ENCODE peak calls at places on chromosome 10, in seven cellular contexts. Q, J, C, H, N, Z and X are unnamed samples.

GRCh38 chr10:71314028-71314693 is 4.9 kb upstream of the SLC29A3 start:
- DNase-seq in Q (peak), J (peak), C (peak), H (peak), N (no peak), Z (peak), X (no peak)

GRCh38 chr10:110903280-110904278 is 15.4 kb downstream of the BBIP1 start:
- DNase-seq in Q (no peak), J (peak), C (no peak), H (no peak), N (no peak), Z (no peak), X (no peak)

GRCh38 chr10:6579193-6579903 is 728 bp downstream of the PRKCQ start:
- DNase-seq in Q (no peak), J (no peak), C (no peak), H (no peak), N (no peak), Z (peak), X (no peak)

GRCh38 chr10:31197886-31198285 is 121.1 kb upstream of the ZEB1 start:
- DNase-seq in Q (no peak), J (peak), C (no peak), H (no peak), N (no peak), Z (no peak), X (no peak)

GRCh38 chr10:93074137-93074596 is 474 bp downstream of the CYP26A1 start:
- DNase-seq in Q (no peak), J (no peak), C (no peak), H (no peak), N (no peak), Z (no peak), X (no peak)

GRCh38 chr10:120685136-120685535 is 166.0 kb upstream of the WDR11 start:
- DNase-seq in Q (no peak), J (no peak), C (no peak), H (no peak), N (no peak), Z (no peak), X (no peak)

GRCh38 chr10:131354380-131354779 is 42.9 kb upstream of the TCERG1L start:
- DNase-seq in Q (no peak), J (peak), C (no peak), H (no peak), N (no peak), Z (no peak), X (no peak)

GRCh38 chr10:48462482-48463020 is 142.3 kb downstream of the ARHGAP22 start:
- DNase-seq in Q (no peak), J (no peak), C (no peak), H (no peak), N (no peak), Z (no peak), X (no peak)

GRCh38 chr10:93462881-93463280 is 19.3 kb downstream of the MYOF start:
- DNase-seq in Q (no peak), J (peak), C (peak), H (no peak), N (no peak), Z (peak), X (no peak)

GRCh38 chr10:78604721-78605120 is 464.0 kb upstream of the ZMIZ1 start:
- DNase-seq in Q (no peak), J (no peak), C (no peak), H (no peak), N (no peak), Z (no peak), X (no peak)

GRCh38 chr10:2529945-2530344 is 537.4 kb upstream of the PFKP start:
- DNase-seq in Q (no peak), J (no peak), C (no peak), H (no peak), N (no peak), Z (no peak), X (no peak)

GRCh38 chr10:94225589-94225988 is 137.2 kb downstream of the NOC3L start:
- DNase-seq in Q (no peak), J (peak), C (no peak), H (no peak), N (no peak), Z (no peak), X (no peak)

GRCh38 chr10:86209726-86210125 is 156.9 kb downstream of the GRID1 start:
- DNase-seq in Q (no peak), J (no peak), C (no peak), H (no peak), N (no peak), Z (peak), X (no peak)

GRCh38 chr10:125742465-125742864 is 23.0 kb downstream of the EDRF1 start:
- DNase-seq in Q (no peak), J (peak), C (peak), H (no peak), N (no peak), Z (no peak), X (no peak)

GRCh38 chr10:80277567-80278250 is 11.7 kb downstream of the MAT1A start:
- DNase-seq in Q (no peak), J (no peak), C (no peak), H (no peak), N (no peak), Z (no peak), X (no peak)

GRCh38 chr10:117074621-117075020 is 63.4 kb downstream of the VAX1 start:
- DNase-seq in Q (peak), J (no peak), C (no peak), H (peak), N (no peak), Z (no peak), X (no peak)

GRCh38 chr10:72087392-72087968 is 871 bp downstream of the SPOCK2 start:
- DNase-seq in Q (peak), J (no peak), C (no peak), H (no peak), N (no peak), Z (no peak), X (no peak)

GRCh38 chr10:5583525-5584175 is 58.9 kb downstream of the CALML3 start:
- DNase-seq in Q (peak), J (peak), C (peak), H (no peak), N (no peak), Z (peak), X (peak)

GRCh38 chr10:73590881-73591577 is at the start of gene USP54:
- DNase-seq in Q (no peak), J (peak), C (peak), H (peak), N (no peak), Z (no peak), X (peak)

GRCh38 chr10:63439607-63440006 is 26.2 kb downstream of the JMJD1C start:
- DNase-seq in Q (no peak), J (no peak), C (no peak), H (no peak), N (no peak), Z (no peak), X (no peak)

GRCh38 chr10:84938117-84938905 is 609.9 kb downstream of the CCSER2 start:
- DNase-seq in Q (no peak), J (no peak), C (no peak), H (no peak), N (no peak), Z (no peak), X (no peak)

GRCh38 chr10:31707578-31708411 is 220.8 kb downstream of the ARHGAP12 start:
- DNase-seq in Q (peak), J (peak), C (peak), H (no peak), N (peak), Z (peak), X (peak)

GRCh38 chr10:112585052-112585451 is 138.0 kb downstream of the VTI1A start:
- DNase-seq in Q (no peak), J (peak), C (peak), H (peak), N (peak), Z (no peak), X (no peak)

GRCh38 chr10:22481106-22481505 is 135.8 kb downstream of the SPAG6 start:
- DNase-seq in Q (no peak), J (no peak), C (no peak), H (no peak), N (no peak), Z (no peak), X (no peak)

GRCh38 chr10:70887804-70888800 is at the start of gene PCBD1:
- DNase-seq in Q (peak), J (peak), C (peak), H (peak), N (peak), Z (peak), X (peak)

GRCh38 chr10:112716924-112717348 is 233.1 kb upstream of the TCF7L2 start:
- DNase-seq in Q (no peak), J (peak), C (peak), H (peak), N (no peak), Z (no peak), X (peak)

GRCh38 chr10:86536294-86536861 is 14.8 kb upstream of the WAPL start:
- DNase-seq in Q (peak), J (no peak), C (no peak), H (no peak), N (no peak), Z (no peak), X (no peak)

GRCh38 chr10:48343871-48344598 is 37.6 kb downstream of the MAPK8 start:
- DNase-seq in Q (no peak), J (peak), C (no peak), H (no peak), N (no peak), Z (no peak), X (peak)

GRCh38 chr10:88474884-88475844 is 108.0 kb downstream of the RNLS start:
- DNase-seq in Q (no peak), J (no peak), C (peak), H (no peak), N (no peak), Z (peak), X (no peak)

GRCh38 chr10:14603539-14604102 is 171.1 kb downstream of the FAM107B start:
- DNase-seq in Q (no peak), J (peak), C (no peak), H (no peak), N (no peak), Z (no peak), X (no peak)

GRCh38 chr10:108014145-108014901 is 849.8 kb upstream of the SORCS1 start:
- DNase-seq in Q (no peak), J (no peak), C (no peak), H (no peak), N (no peak), Z (no peak), X (no peak)
- H3K4me3 ChIP-seq in Q (no peak), J (no peak), C (no peak), H (no peak), N (no peak), Z (no peak), X (no peak)

GRCh38 chr10:115092258-115092554 is 959 bp upstream of the ATRNL1 start:
- DNase-seq in Q (no peak), J (no peak), C (no peak), H (no peak), N (no peak), Z (no peak), X (no peak)

GRCh38 chr10:115094605-115095004 is 1.4 kb downstream of the ATRNL1 start:
- DNase-seq in Q (no peak), J (no peak), C (no peak), H (no peak), N (no peak), Z (no peak), X (no peak)

GRCh38 chr10:115093286-115093775 is at the start of gene ATRNL1:
- DNase-seq in Q (peak), J (no peak), C (peak), H (no peak), N (no peak), Z (no peak), X (no peak)

GRCh38 chr10:115092555-115093285 is 445 bp upstream of the ATRNL1 start:
- DNase-seq in Q (peak), J (peak), C (peak), H (no peak), N (no peak), Z (no peak), X (peak)

GRCh38 chr10:115093776-115094361 is 704 bp downstream of the ATRNL1 start:
- DNase-seq in Q (peak), J (no peak), C (no peak), H (no peak), N (no peak), Z (no peak), X (no peak)
- TF ChIP-seq CTCF in Q (no peak), J (no peak), C (peak), H (peak), N (no peak), Z (no peak), X (no peak)

DNA sequence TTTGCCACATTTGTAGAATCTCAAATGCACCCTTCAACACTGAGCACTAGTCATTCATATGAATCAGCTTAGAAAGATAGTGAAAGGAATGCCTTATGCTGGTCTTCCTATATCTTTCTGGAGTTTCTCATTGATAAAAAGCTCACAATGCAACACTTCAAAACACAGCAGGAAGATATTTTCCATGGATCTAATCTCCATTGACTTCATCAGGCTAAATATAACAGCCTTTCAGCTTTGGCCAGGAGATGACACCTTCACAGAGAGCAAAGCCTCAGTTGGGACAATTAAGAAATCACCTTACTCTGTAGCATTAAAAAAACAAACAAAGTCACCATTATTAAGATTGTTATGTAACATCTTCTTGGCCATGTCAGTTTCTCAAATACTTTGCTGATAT is 6.7 kb downstream of the NRP1 start:
- DNase-seq in Q (no peak), J (no peak), C (peak), H (no peak), N (no peak), Z (no peak), X (no peak)
- H3K4me3 ChIP-seq in Q (no peak), J (no peak), C (peak), H (no peak), N (no peak), Z (no peak), X (no peak)

GRCh38 chr10:118563373-118563890 is 32.0 kb downstream of the PRLHR start:
- DNase-seq in Q (no peak), J (no peak), C (no peak), H (no peak), N (no peak), Z (no peak), X (no peak)

GRCh38 chr10:118562877-118563276 is 32.6 kb downstream of the PRLHR start:
- DNase-seq in Q (no peak), J (no peak), C (no peak), H (no peak), N (no peak), Z (no peak), X (no peak)

GRCh38 chr10:118564114-118564513 is 31.3 kb downstream of the PRLHR start:
- DNase-seq in Q (no peak), J (no peak), C (no peak), H (no peak), N (no peak), Z (no peak), X (no peak)

GRCh38 chr10:118565301-118566075 is 30.0 kb downstream of the PRLHR start:
- DNase-seq in Q (no peak), J (no peak), C (no peak), H (no peak), N (no peak), Z (no peak), X (no peak)

GRCh38 chr10:118564652-118565051 is 30.8 kb downstream of the PRLHR start:
- DNase-seq in Q (no peak), J (peak), C (peak), H (no peak), N (no peak), Z (no peak), X (no peak)
- TF ChIP-seq CTCF in Q (no peak), J (peak), C (no peak), H (peak), N (no peak), Z (no peak), X (peak)

GRCh38 chr10:102918817-102919236 is 733 bp downstream of the CNNM2 start:
- DNase-seq in Q (peak), J (no peak), C (no peak), H (no peak), N (peak), Z (no peak), X (no peak)
- H3K4me3 ChIP-seq in Q (peak), J (peak), C (peak), H (peak), N (peak), Z (peak), X (peak)

GRCh38 chr10:108913300-108913699 is 1010.0 kb downstream of the XPNPEP1 start:
- DNase-seq in Q (no peak), J (no peak), C (no peak), H (no peak), N (no peak), Z (no peak), X (no peak)

GRCh38 chr10:108911814-108912541 is 1011.3 kb downstream of the XPNPEP1 start:
- DNase-seq in Q (peak), J (peak), C (peak), H (no peak), N (no peak), Z (peak), X (peak)
- TF ChIP-seq CTCF in Q (peak), J (peak), C (peak), H (no peak), N (no peak), Z (peak), X (peak)